ENCODE peak calls at places on chromosomes 16 and 17, in six cellular contexts. X, A, P, H, D and Z are unnamed samples.

GRCh38 chr16:49373504-49373903 is at the start of gene C16orf78:
- DNase-seq in A (no peak), D (no peak), H (no peak), P (no peak), X (no peak), Z (no peak)

GRCh38 chr17:47239663-47240374 is 13.8 kb upstream of the ITGB3 start:
- DNase-seq in X (no peak), D (no peak), H (peak; percentile 50), A (no peak), P (no peak), Z (peak; percentile 83)

GRCh38 chr17:5241861-5242671 is 7.4 kb upstream of the SCIMP start:
- DNase-seq in A (no peak), H (no peak), D (no peak), X (no peak), P (no peak), Z (no peak)

GRCh38 chr17:1813088-1813487 is 16.6 kb downstream of the SMYD4 start:
- DNase-seq in P (no peak), H (no peak), X (peak; percentile 7), A (no peak), D (no peak), Z (no peak)

GRCh38 chr16:80125677-80126076 is 415.1 kb upstream of the DYNLRB2 start:
- DNase-seq in X (no peak), P (no peak), D (no peak), H (no peak), A (no peak), Z (no peak)

GRCh38 chr16:81451753-81452680 is 7.4 kb downstream of the CMIP start:
- DNase-seq in D (peak; percentile 65), P (no peak), H (no peak), A (no peak), X (peak; percentile 64), Z (no peak)

GRCh38 chr16:28117168-28117565 is 53.7 kb upstream of the GSG1L start:
- DNase-seq in P (no peak), D (no peak), H (no peak), X (no peak), A (no peak), Z (no peak)

GRCh38 chr17:47004906-47005305 is 25.9 kb upstream of the RPRML start:
- DNase-seq in X (no peak), A (no peak), D (no peak), P (no peak), H (no peak), Z (no peak)

GRCh38 chr17:64773836-64774761 is 112.0 kb upstream of the SMURF2 start:
- DNase-seq in D (peak; percentile 96), A (no peak), X (peak; percentile 85), H (peak; percentile 95), P (no peak), Z (peak; percentile 55)

GRCh38 chr16:61820398-61820797 is 215.8 kb downstream of the CDH8 start:
- DNase-seq in D (no peak), A (no peak), X (no peak), P (no peak), H (no peak), Z (no peak)

GRCh38 chr16:69397821-69398521 is 12.2 kb upstream of the TERF2 start:
- DNase-seq in P (no peak), H (peak; percentile 79), A (no peak), X (no peak), D (peak; percentile 92), Z (peak; percentile 68)

GRCh38 chr17:945672-946071 is 33.9 kb downstream of the NXN start:
- DNase-seq in X (no peak), P (no peak), A (no peak), D (peak; percentile 79), H (no peak), Z (no peak)

GRCh38 chr16:65336169-65336568 is 214.3 kb upstream of the CDH11 start:
- DNase-seq in D (no peak), A (no peak), H (no peak), X (no peak), P (no peak), Z (no peak)

GRCh38 chr17:1108810-1109605 is 70.8 kb downstream of the ABR start:
- DNase-seq in D (peak; percentile 25), P (peak; percentile 57), X (peak; percentile 81), H (peak; percentile 48), A (no peak), Z (peak; percentile 34)

GRCh38 chr16:20853076-20853597 is 46.8 kb downstream of the REXO5 start:
- DNase-seq in P (no peak), H (no peak), A (no peak), D (no peak), X (no peak), Z (no peak)

GRCh38 chr17:8698142-8699050 is 46.2 kb downstream of the CCDC42 start:
- DNase-seq in P (no peak), H (no peak), D (peak; percentile 69), X (no peak), A (no peak), Z (peak; percentile 16)

GRCh38 chr16:23959069-23959800 is 123.5 kb downstream of the PRKCB start:
- DNase-seq in H (no peak), A (no peak), X (no peak), P (no peak), D (no peak), Z (no peak)

GRCh38 chr17:38551121-38551520 is 54.6 kb downstream of the SRCIN1 start:
- DNase-seq in P (no peak), A (no peak), H (no peak), X (no peak), D (no peak), Z (no peak)

GRCh38 chr16:80990978-80991377 is 15.7 kb downstream of the CMC2 start:
- DNase-seq in A (no peak), X (no peak), P (no peak), H (no peak), D (no peak), Z (no peak)

GRCh38 chr17:6509921-6510320 is 46.4 kb downstream of the PITPNM3 start:
- DNase-seq in A (no peak), D (no peak), H (no peak), P (no peak), X (no peak), Z (no peak)

GRCh38 chr16:67198238-67198734 is 645 bp upstream of the ELMO3 start:
- DNase-seq in A (no peak), X (peak; percentile 70), H (peak; percentile 93), P (no peak), D (peak; percentile 63), Z (peak; percentile 65)

GRCh38 chr17:39772987-39773664 is 35.4 kb downstream of the GRB7 start:
- DNase-seq in A (no peak), X (no peak), D (no peak), P (no peak), H (no peak), Z (no peak)

GRCh38 chr17:79826210-79826680 is 13.0 kb downstream of the CBX4 start:
- DNase-seq in H (no peak), A (no peak), P (no peak), D (no peak), X (peak; percentile 64), Z (no peak)

GRCh38 chr16:67516296-67517177 is 12.1 kb upstream of the RIPOR1 start:
- DNase-seq in X (no peak), D (no peak), P (no peak), H (peak; percentile 76), A (no peak), Z (no peak)

GRCh38 chr17:47707056-47707791 is 13.3 kb downstream of the TBKBP1 start:
- DNase-seq in A (no peak), X (peak; percentile 12), P (no peak), H (no peak), D (no peak), Z (no peak)

GRCh38 chr17:8320990-8321389 is 10.9 kb downstream of the ARHGEF15 start:
- DNase-seq in H (no peak), D (no peak), P (no peak), A (no peak), X (no peak), Z (peak; percentile 17)

GRCh38 chr16:69406780-69407331 is 17.6 kb upstream of the CYB5B start:
- DNase-seq in P (no peak), H (peak; percentile 71), D (peak; percentile 81), X (no peak), A (no peak), Z (peak; percentile 54)

GRCh38 chr16:53457670-53458069 is 23.4 kb downstream of the RBL2 start:
- DNase-seq in D (peak; percentile 36), A (no peak), H (no peak), P (peak; percentile 66), X (no peak), Z (no peak)

GRCh38 chr16:57903656-57904055 is 67.3 kb downstream of the CNGB1 start:
- DNase-seq in H (no peak), A (no peak), D (no peak), X (no peak), P (no peak), Z (no peak)

DNA sequence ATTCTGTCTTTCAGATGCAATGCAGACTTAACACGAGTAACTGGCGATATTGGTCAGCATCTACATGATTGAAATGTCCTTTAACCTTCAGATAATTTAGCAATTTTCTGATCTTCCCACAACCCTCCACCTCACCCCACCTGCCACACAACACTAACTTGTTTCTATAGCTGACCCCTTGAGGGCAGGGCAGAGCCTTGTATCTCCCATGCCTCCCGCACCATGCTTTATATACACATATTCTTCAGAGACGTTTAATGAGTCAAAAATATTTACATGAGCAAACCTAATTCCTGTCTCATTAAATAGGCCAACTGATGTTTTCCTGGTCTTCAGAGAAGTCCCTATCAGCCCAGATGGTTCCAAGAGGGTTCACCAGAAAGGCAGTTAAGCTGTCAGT is 6.6 kb upstream of the DHRS7C start:
- DNase-seq in D (no peak), X (no peak), A (no peak), H (no peak), P (no peak), Z (no peak)
- H3K4me1 ChIP-seq in D (no peaks in the 10 kb centered on the region), X (no peaks in the 10 kb centered on the region), A (no peaks in the 10 kb centered on the region), H (peaks cover 13% of the 10 kb centered on the region), P (no peaks in the 10 kb centered on the region), Z (no peaks in the 10 kb centered on the region)

DNA sequence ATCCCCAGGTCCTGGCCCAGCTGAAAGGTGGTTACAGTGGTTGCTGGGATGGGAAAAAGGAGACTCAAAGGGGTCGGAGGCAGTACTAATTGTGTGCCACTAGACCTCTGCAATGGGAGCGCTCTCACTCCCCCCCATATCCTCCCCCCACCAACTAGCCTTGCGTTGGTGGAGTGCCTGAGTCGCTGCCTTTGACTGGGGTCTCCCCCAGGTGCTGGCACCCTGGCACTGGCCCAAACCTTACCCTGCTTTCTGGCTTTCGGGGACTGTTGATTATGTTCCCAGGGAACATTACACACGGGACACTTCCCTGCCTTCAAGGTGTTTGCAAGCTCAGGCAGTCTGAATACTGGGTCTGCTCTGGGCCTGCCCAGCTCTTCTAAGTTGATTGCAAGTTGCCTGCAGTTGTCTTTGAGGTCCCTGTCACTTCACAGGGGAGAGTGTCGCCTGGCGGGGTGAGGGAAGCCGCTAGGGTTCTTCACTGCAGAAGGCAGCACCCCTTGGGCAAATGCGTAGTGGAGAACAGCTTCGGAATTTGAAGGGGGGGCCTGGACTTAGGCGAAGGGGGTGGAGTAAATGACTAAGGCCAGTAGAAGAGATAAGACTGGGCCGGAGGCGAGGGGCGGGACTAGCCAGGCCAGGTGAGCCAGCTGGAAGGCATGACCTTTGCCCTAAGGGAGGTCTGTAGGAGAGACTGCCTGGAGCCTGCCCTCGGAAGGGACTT is 98.0 kb downstream of the RAB11FIP4 start:
- DNase-seq in D (peak; percentile 93), A (peak; percentile 60), X (peak; percentile 78), P (no peak), H (no peak), Z (no peak)
- H3K4me3 ChIP-seq in D (no peak overlapping the region), A (peak overlapping the region; percentile 89), X (peak overlapping the region; percentile 68), P (peak overlapping the region; percentile 75), H (no peak overlapping the region), Z (no peak overlapping the region)

GRCh38 chr17:77745702-77746101 is 212.8 kb upstream of the TNRC6C start:
- DNase-seq in D (no peak), H (no peak), X (no peak), A (no peak), P (no peak), Z (no peak)
- H3K4me1 ChIP-seq in D (no peaks in the 10 kb centered on the region), H (no peaks in the 10 kb centered on the region), X (no peaks in the 10 kb centered on the region), A (peaks cover 3% of the 10 kb centered on the region), P (no peaks in the 10 kb centered on the region), Z (no peaks in the 10 kb centered on the region)

GRCh38 chr16:75238853-75239371 is 12.5 kb downstream of the BCAR1 start:
- DNase-seq in A (no peak), D (no peak), X (no peak), H (no peak), P (no peak), Z (peak; percentile 54)
- H3K4me3 ChIP-seq in A (no peak overlapping the region), D (no peak overlapping the region), X (no peak overlapping the region), H (no peak overlapping the region), P (no peak overlapping the region), Z (no peak overlapping the region)